ENCODE peak calls at places on chromosomes 16 and 17, in four cellular contexts. C is A549, M is transverse colon, E is esophagus muscularis mucosa. D is an unnamed sample.

GRCh38 chr17:27647755-27648154 is 16.8 kb downstream of the LGALS9 start:
- DNase-seq in E (no peak), C (no peak), M (peak; percentile 84), D (no peak)

GRCh38 chr17:77392376-77393273 is 251.9 kb downstream of the SEC14L1 start:
- DNase-seq in M (peak; percentile 68), E (no peak), C (peak; percentile 89), D (peak; percentile 87)

GRCh38 chr16:27264151-27264550 is 4.4 kb downstream of the NSMCE1 start:
- DNase-seq in M (no peak), E (peak; percentile 70), C (no peak), D (no peak)

GRCh38 chr16:30351586-30352419 is 3.3 kb downstream of the CD2BP2 start:
- DNase-seq in M (peak; percentile 61), C (peak; percentile 60), E (peak; percentile 93), D (peak; percentile 84)

GRCh38 chr17:3891626-3892094 is 1.2 kb downstream of the CAMKK1 start:
- DNase-seq in E (no peak), M (no peak), C (no peak), D (no peak)

GRCh38 chr16:62068747-62069146 is 32.5 kb upstream of the CDH8 start:
- DNase-seq in C (peak; percentile 24), E (no peak), M (no peak), D (no peak)

GRCh38 chr17:9768381-9768934 is 22.9 kb downstream of the DHRS7C start:
- DNase-seq in E (no peak), C (peak; percentile 60), M (no peak), D (no peak)

GRCh38 chr17:82014971-82015310 is 7.7 kb downstream of the CENPX start:
- DNase-seq in M (no peak), C (no peak), E (no peak), D (no peak)

GRCh38 chr16:15856901-15857778 is at the start of gene MYH11:
- DNase-seq in E (no peak), C (no peak), M (peak; percentile 31), D (peak; percentile 49)

GRCh38 chr16:57480754-57481230 is 5.5 kb downstream of the DOK4 start:
- DNase-seq in M (no peak), C (no peak), E (no peak), D (no peak)

GRCh38 chr17:54177606-54178308 is 355.0 kb downstream of the KIF2B start:
- DNase-seq in M (no peak), E (no peak), C (no peak), D (no peak)

GRCh38 chr16:20903116-20903888 is 2.7 kb downstream of the LYRM1 start:
- DNase-seq in M (no peak), E (no peak), C (no peak), D (no peak)

GRCh38 chr17:79612468-79613194 is 1.8 kb upstream of the RBFOX3 start:
- DNase-seq in E (no peak), M (peak; percentile 58), C (peak; percentile 92), D (no peak)

GRCh38 chr17:76276461-76277299 is 11.5 kb downstream of the UBALD2 start:
- DNase-seq in C (no peak), M (no peak), E (no peak), D (no peak)

GRCh38 chr17:65225061-65225460 is 87.9 kb downstream of the RGS9 start:
- DNase-seq in M (no peak), E (no peak), C (no peak), D (no peak)

GRCh38 chr16:10694830-10695229 is at the start of gene TEKT5:
- DNase-seq in C (no peak), M (no peak), E (no peak), D (no peak)

GRCh38 chr17:77707546-77707945 is 251.0 kb upstream of the TNRC6C start:
- DNase-seq in C (no peak), E (peak; percentile 60), M (no peak), D (no peak)

GRCh38 chr17:16977932-16978331 is 6.0 kb upstream of the TNFRSF13B start:
- DNase-seq in M (no peak), C (no peak), E (peak; percentile 17), D (no peak)

DNA sequence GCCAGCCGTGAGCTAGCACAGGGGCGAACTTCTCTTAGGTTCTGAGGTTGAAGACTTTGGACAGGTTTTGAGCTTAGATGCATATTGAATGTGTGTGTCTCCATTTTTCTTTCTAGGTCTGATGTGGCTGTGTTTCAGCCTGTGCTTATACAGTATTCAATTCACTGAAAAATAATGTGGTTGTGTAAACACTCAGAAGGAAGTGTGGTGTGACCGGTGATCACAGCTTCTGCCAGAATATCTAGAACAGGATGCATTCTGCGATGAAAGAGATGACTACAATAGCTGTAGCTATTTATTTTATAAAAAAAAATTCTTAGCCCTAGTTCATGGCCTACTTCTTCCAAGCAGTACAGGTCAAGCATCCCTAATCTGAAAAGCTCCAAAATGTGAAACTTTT is 64.4 kb downstream of the MAP2K6 start:
- DNase-seq in M (no peak), C (no peak), E (no peak), D (no peak)
- H3K27ac ChIP-seq in M (peak overlapping the region; percentile 80), C (peak overlapping the region; percentile 8), E (no peak overlapping the region), D (no peak overlapping the region)

DNA sequence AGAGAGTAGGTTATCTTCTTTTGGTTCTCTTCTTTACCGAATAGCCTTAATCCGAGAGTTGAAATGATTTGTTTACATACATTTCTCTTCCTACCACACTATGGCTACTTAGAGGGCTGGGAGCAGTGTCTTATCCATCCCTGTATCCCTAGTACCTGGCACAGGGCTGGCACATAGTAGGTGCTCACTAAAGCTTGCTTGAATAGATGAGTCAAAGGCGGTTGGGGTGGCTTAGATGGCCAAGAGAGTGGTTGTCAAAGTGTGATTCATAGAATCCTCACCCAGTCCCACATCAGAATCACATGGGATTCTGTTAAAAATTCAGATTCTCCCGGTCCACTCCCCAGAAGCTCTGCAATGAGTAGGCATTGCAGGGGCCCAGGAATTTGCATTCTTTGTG is 11.1 kb downstream of the CHAD start:
- DNase-seq in E (no peak), C (no peak), M (no peak), D (no peak)
- H3K9me3 ChIP-seq in E (no peaks in the 10 kb centered on the region), C (no peaks in the 10 kb centered on the region), M (no peaks in the 10 kb centered on the region), D (no peaks in the 10 kb centered on the region)

GRCh38 chr16:19005561-19006445 is 22.1 kb downstream of the TMC7 start:
- DNase-seq in M (peak; percentile 78), E (no peak), C (peak; percentile 76), D (no peak)
- TF ChIP-seq EP300 in M (no peak), E (no peak), C (no peak), D (no peak)

DNA sequence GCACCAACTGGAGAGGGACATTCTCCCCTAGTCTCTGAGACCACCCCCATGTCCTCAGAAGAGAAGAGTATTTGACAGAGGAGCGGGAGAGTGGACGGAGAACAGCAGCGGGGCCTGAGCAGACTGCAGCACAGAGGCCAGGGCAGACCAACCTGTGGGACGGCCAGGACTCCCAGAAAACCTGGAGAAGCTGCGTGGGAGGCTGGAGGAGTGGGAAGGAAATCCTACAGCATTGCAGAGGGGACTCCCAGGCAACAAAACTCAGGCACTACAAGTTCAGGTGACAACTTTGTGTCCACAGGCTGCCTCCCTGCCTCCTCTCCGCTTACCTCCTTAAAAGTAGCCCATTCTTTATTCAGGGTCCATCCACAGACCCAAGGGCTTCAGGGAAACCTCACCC is 29.9 kb downstream of the TK2 start:
- DNase-seq in E (no peak), M (no peak), C (no peak), D (no peak)
- H3K27ac ChIP-seq in E (peak overlapping the region; percentile 93), M (peak overlapping the region; percentile 72), C (peak overlapping the region; percentile 67), D (no peak overlapping the region)

DNA sequence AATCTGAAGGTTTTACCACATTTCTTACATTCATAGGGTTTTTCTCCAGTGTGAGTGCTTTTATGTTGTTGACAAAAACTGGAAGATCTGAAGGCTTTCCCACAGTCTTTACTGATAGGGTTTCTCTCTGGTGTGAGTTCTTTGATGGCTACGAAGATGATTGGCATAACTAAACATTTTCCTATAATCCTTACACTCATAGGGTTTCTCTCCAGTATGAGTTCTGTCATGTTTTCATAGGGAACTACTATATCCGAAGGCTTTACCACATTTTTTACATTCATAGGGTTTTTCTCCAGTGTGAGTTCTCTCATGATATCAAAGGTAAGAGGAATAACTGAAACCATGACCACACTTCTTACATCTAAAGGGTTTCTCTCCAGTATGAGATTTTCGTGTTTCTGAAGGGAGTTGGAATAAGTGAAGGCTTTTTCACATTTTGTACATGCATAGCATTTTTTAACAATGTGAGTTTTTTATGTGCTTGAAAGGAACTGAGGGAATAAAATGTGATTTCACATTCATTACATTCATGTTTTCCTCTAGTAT is 1987.7 kb downstream of the TP53TG3F start:
- DNase-seq in M (no peak), E (no peak), C (no peak), D (no peak)
- H3K9me3 ChIP-seq in M (peaks cover 19% of the 10 kb centered on the region), E (no peaks in the 10 kb centered on the region), C (peaks cover 9% of the 10 kb centered on the region), D (no peaks in the 10 kb centered on the region)

DNA sequence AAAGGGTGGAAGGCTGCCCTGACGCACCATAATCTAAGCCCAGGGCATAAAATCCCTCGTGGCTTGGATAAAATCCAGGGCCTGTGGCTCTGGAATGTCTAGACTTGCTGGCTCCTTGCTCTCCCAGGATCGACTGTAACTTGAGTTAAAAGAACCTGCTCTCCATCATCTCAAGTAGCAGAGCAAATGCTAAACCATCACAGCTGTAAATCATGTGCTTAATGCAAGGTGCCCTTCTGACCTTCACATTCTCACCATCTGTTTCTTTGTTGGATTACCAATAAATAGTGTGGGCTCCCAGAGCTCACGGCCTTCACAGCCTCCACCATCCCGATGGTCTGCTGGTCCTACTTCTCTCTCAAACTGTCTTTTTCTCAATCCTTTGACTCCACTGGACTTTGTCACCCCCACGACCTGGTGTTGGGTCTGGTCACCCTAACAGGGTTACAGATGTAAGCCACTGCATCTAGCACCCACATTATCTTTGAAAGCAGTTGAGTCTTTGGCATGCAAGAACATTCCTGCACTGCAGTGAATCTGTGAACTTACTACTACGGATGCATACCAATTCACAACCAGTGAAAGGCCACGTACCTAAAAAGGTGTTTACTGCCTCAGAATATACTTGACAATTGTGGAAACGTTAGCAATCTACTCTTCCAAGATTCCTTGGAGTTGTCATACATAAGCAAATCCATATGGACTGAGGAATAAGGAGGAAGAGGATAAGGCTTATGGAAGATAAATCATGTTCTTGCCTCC is 15.3 kb downstream of the RSL1D1 start:
- DNase-seq in E (no peak), M (no peak), C (no peak), D (no peak)
- TF ChIP-seq EP300 in E (no peak), M (no peak), C (no peak), D (no peak)

DNA sequence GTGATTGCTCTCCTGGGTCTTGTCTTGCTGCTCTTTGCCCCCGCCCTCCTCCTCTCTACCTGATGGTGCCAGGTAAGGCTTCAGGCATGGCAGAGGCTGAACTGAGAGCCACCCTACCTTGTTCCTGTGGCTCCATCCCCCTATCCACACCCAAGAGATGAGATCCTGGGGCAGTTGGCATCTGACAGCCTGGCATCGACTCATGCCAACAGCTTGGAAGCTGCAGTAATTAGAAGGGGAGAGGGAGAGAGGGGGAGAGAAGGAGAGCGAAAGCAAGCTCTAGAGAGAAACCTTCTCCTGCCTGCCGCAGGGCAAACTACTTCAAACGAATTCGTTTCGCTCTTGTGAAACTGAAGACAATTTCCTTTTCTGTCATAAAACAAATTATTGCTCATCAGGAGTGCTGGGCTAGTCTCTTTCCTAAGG is 13.8 kb upstream of the SP6 start:
- DNase-seq in M (no peak), C (no peak), E (no peak), D (no peak)
- H3K27ac ChIP-seq in M (no peak overlapping the region), C (peak overlapping the region; percentile 19), E (no peak overlapping the region), D (no peak overlapping the region)

GRCh38 chr16:35788381-35788780 is 2329.0 kb downstream of the TP53TG3F start:
- DNase-seq in M (no peak), C (no peak), E (no peak), D (no peak)
- H3K9me3 ChIP-seq in M (peaks cover 16% of the 10 kb centered on the region), C (peaks cover 6% of the 10 kb centered on the region), E (no peaks in the 10 kb centered on the region), D (no peaks in the 10 kb centered on the region)

DNA sequence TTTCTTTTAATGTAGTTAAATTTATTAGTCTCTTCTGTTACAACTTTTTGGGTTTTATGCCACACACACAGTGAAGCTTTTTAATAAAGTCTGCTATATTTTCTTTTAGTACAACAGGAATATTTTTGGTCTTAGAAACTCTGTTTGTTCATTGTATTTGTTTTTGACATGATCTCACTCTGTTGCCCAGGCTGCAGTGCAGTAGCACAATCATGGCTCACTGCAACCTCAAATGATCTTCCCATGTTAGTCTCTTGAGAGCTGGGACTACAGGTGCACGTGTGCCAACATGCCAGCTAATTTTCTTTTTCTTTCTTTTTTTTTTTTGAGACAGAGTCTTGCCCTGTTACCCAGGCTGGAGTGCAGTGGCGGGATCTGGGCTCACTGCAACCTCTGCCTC is 27.1 kb downstream of the PPM1D start:
- DNase-seq in M (no peak), E (no peak), C (no peak), D (no peak)
- TF ChIP-seq EP300 in M (no peak), E (no peak), C (no peak), D (no peak)

D was measured in ovary.